ENCODE peak calls at places on chromosomes 5 and 9, in eight cellular contexts. L is dorsolateral prefrontal cortex; O is effector CD4-positive, alpha-beta T cell; A is H4; K is LHCN-M2; E is A172; H is Peyer's patch; V is stimulated activated CD4-positive, alpha-beta T cell treated with anti-CD3 and anti-CD28 coated beads, Interleukin-2, amount 100 ng/mL, for 48 hours. C is an unnamed sample.

GRCh38 chr9:35960029-35960655 is 2.2 kb upstream of the OR2S2 start:
- DNase-seq in L (no peak), O (no peak), A (no peak), K (peak), E (no peak), H (no peak), V (no peak), C (no peak)

GRCh38 chr5:73088026-73088425 is 32.3 kb upstream of the TMEM171 start:
- DNase-seq in L (no peak), O (no peak), A (no peak), K (peak), E (no peak), H (no peak), V (no peak), C (no peak)

GRCh38 chr5:1743061-1743768 is 56.4 kb downstream of the MRPL36 start:
- DNase-seq in L (no peak), O (no peak), A (no peak), K (no peak), E (no peak), H (peak), V (no peak), C (no peak)

GRCh38 chr5:59760798-59761348 is 132.7 kb downstream of the PDE4D start:
- DNase-seq in L (no peak), O (no peak), A (peak), K (peak), E (peak), H (peak), V (no peak), C (no peak)

GRCh38 chr9:89096807-89097206 is 81.8 kb downstream of the SHC3 start:
- DNase-seq in L (no peak), O (no peak), A (no peak), K (no peak), E (no peak), H (no peak), V (no peak), C (no peak)

GRCh38 chr9:70291446-70291845 is 32.7 kb downstream of the SMC5 start:
- DNase-seq in L (no peak), O (no peak), A (no peak), K (peak), E (no peak), H (no peak), V (no peak), C (no peak)

GRCh38 chr9:20865357-20865756 is 166.1 kb downstream of the HACD4 start:
- DNase-seq in L (no peak), O (no peak), A (no peak), K (no peak), E (no peak), H (no peak), V (no peak), C (no peak)

GRCh38 chr9:34591091-34591910 is 1.8 kb upstream of the CNTFR start:
- DNase-seq in L (peak), O (peak), A (peak), K (peak), E (peak), H (peak), V (peak), C (peak)

GRCh38 chr5:50751064-50751657 is 84.7 kb downstream of the PARP8 start:
- DNase-seq in L (no peak), O (peak), A (peak), K (peak), E (peak), H (peak), V (no peak), C (peak)

GRCh38 chr5:33300209-33300742 is 140.5 kb upstream of the TARS1 start:
- DNase-seq in L (no peak), O (no peak), A (no peak), K (peak), E (no peak), H (no peak), V (peak), C (peak)

GRCh38 chr9:85404911-85405580 is 336.7 kb downstream of the AGTPBP1 start:
- DNase-seq in L (no peak), O (no peak), A (no peak), K (no peak), E (no peak), H (no peak), V (no peak), C (no peak)

GRCh38 chr9:108125541-108125940 is 636.0 kb upstream of the KLF4 start:
- DNase-seq in L (no peak), O (no peak), A (no peak), K (no peak), E (no peak), H (no peak), V (no peak), C (no peak)

GRCh38 chr9:98378206-98379193 is 123.1 kb upstream of the TBC1D2 start:
- DNase-seq in L (no peak), O (no peak), A (no peak), K (no peak), E (no peak), H (no peak), V (no peak), C (no peak)

GRCh38 chr5:12460493-12461261 is 556.4 kb upstream of the CTNND2 start:
- DNase-seq in L (no peak), O (no peak), A (no peak), K (no peak), E (no peak), H (no peak), V (no peak), C (no peak)

GRCh38 chr5:172592881-172593280 is 48.2 kb upstream of the NEURL1B start:
- DNase-seq in L (no peak), O (no peak), A (no peak), K (no peak), E (no peak), H (peak), V (no peak), C (no peak)

GRCh38 chr9:88532320-88532719 is 2.7 kb upstream of the NXNL2 start:
- DNase-seq in L (no peak), O (no peak), A (no peak), K (peak), E (peak), H (no peak), V (no peak), C (no peak)